ENCODE peak calls at places on chromosomes 16 and 17, in four cellular contexts. A is A549; W is naive thymus-derived CD8-positive, alpha-beta T cell; G is AG08395. N is an unnamed sample.

GRCh38 chr17:8066841-8067775 is 20.4 kb downstream of the ALOX12B start:
- DNase-seq in W (no peak), G (no peak), A (no peak), N (no peak)

GRCh38 chr17:43601280-43602050 is 55.3 kb upstream of the ETV4 start:
- DNase-seq in A (no peak), G (no peak), W (no peak), N (no peak)

GRCh38 chr16:1163567-1164055 is 10.7 kb downstream of the CACNA1H start:
- DNase-seq in A (no peak), G (no peak), W (no peak), N (no peak)

GRCh38 chr16:20750558-20750957 is 8.9 kb upstream of the THUMPD1 start:
- DNase-seq in G (no peak), A (no peak), W (no peak), N (no peak)

GRCh38 chr16:87608400-87608985 is 6.2 kb downstream of the JPH3 start:
- DNase-seq in A (peak), W (peak), G (peak), N (no peak)

GRCh38 chr17:74430706-74431567 is 951 bp upstream of the GPRC5C start:
- DNase-seq in G (peak), W (no peak), A (peak), N (no peak)

GRCh38 chr17:20216853-20217252 is 207.7 kb downstream of the SPECC1 start:
- DNase-seq in G (no peak), A (no peak), W (no peak), N (no peak)

GRCh38 chr16:58471209-58471975 is 28.6 kb upstream of the NDRG4 start:
- DNase-seq in A (no peak), G (no peak), W (no peak), N (no peak)

GRCh38 chr16:15769239-15769638 is 87.6 kb downstream of the MYH11 start:
- DNase-seq in W (no peak), A (no peak), G (no peak), N (no peak)

GRCh38 chr17:82344175-82344907 is 10.8 kb upstream of the SECTM1 start:
- DNase-seq in W (no peak), G (no peak), A (no peak), N (no peak)

GRCh38 chr17:65664296-65664695 is 102.8 kb upstream of the AXIN2 start:
- DNase-seq in W (no peak), A (no peak), G (no peak), N (no peak)

GRCh38 chr16:89104930-89105571 is 11.4 kb downstream of the ACSF3 start:
- DNase-seq in W (no peak), A (no peak), G (no peak), N (no peak)

N was measured in Panc1.